ENCODE peak calls at places on chromosomes 1 and 21, in ten cellular contexts. K, M, H, N, Z, Y, X, R, C and G are unnamed samples. For H3K36me3, the result is how much of the 10 kb centered on the place peaks cover.

GRCh38 chr1:154992721-154993571 is 440 bp upstream of the LENEP start:
- DNase-seq in K (no peak), M (no peak), H (no peak), N (peak), Z (no peak), Y (peak), X (no peak), R (no peak), C (no peak), G (no peak)

GRCh38 chr21:35375115-35375514 is 326.0 kb upstream of the RUNX1 start:
- DNase-seq in K (no peak), M (no peak), H (no peak), N (peak), Z (no peak), Y (no peak), X (no peak), R (no peak), C (no peak), G (no peak)

GRCh38 chr1:241776911-241777310 is 71.1 kb upstream of the EXO1 start:
- DNase-seq in K (no peak), M (no peak), H (peak), N (no peak), Z (no peak), Y (no peak), X (no peak), R (no peak), C (no peak), G (no peak)

GRCh38 chr1:184930232-184930631 is 44.1 kb downstream of the NIBAN1 start:
- DNase-seq in K (no peak), M (no peak), H (no peak), N (no peak), Z (no peak), Y (no peak), X (no peak), R (no peak), C (no peak), G (no peak)

GRCh38 chr1:32702599-32703478 is at the start of gene SYNC:
- DNase-seq in K (peak), M (no peak), H (no peak), N (peak), Z (peak), Y (peak), X (no peak), R (peak), C (no peak), G (no peak)

GRCh38 chr1:203507227-203507626 is 13.3 kb downstream of the OPTC start:
- DNase-seq in K (no peak), M (no peak), H (no peak), N (peak), Z (no peak), Y (no peak), X (no peak), R (peak), C (no peak), G (no peak)

GRCh38 chr1:203744008-203744972 is 20.7 kb upstream of the LAX1 start:
- DNase-seq in K (no peak), M (no peak), H (peak), N (peak), Z (peak), Y (no peak), X (no peak), R (peak), C (no peak), G (peak)

GRCh38 chr1:91555821-91556531 is 55.3 kb downstream of the CDC7 start:
- DNase-seq in K (no peak), M (no peak), H (no peak), N (peak), Z (no peak), Y (no peak), X (no peak), R (no peak), C (peak), G (no peak)

DNA sequence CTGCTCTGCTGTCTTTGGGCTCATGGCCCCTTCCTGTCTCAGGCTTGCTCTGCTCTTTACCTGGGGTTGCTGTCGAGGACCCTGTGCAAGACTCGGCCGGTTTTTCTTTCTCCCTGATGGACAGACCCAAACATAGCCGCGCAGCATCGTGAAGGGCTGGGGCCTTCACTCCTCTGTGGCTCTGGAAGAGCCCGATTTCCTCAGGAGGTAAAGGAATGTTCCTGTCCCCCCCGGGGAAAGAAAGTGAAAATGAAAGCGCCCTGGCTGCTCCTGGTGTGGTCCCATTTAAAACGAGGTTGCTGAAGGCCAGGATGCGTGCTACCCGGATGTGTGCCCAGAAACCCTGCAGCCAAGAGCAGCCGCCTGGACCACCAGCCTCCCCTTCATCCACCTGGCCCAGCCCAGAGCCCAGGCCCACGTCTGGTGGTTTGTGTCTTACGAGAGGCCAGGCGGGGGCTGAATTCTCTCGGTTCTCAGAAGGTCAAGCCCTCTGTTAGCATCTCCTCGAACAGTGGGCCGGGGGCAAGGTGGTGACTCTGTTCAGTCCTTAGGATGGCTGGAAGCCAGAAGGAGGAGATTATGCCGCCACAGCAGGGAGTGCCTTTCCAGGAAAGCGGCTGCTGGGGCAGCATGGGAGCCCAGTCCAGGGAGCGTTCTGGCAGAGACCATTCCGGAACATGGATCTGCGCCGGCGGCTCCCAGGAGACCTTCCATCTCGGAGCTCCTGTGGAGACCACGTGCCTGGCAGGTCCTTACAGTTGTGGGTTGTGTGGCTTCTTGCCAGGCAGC is 1.2 kb downstream of the GUK1 start:
- DNase-seq in K (peak), M (no peak), H (no peak), N (peak), Z (peak), Y (no peak), X (no peak), R (peak), C (no peak), G (no peak)
- H3K36me3 ChIP-seq in K (under half), M (under half), H (under half), N (under half), Z (under half), Y (under half), X (under half), R (under half), C (under half), G (under half)

GRCh38 chr1:9606458-9606857 is 17.7 kb downstream of the TMEM201 start:
- DNase-seq in K (peak), M (no peak), H (no peak), N (no peak), Z (no peak), Y (no peak), X (no peak), R (no peak), C (no peak), G (no peak)
- H3K36me3 ChIP-seq in K (under half), M (under half), H (under half), N (under half), Z (under half), Y (under half), X (under half), R (under half), C (under half), G (under half)

GRCh38 chr1:39294531-39294930 is 90.0 kb downstream of the MACF1 start:
- DNase-seq in K (no peak), M (no peak), H (no peak), N (peak), Z (no peak), Y (no peak), X (no peak), R (no peak), C (no peak), G (no peak)
- H3K36me3 ChIP-seq in K (under half), M (under half), H (under half), N (under half), Z (under half), Y (under half), X (under half), R (half or more), C (half or more), G (under half)

GRCh38 chr1:235127203-235127602 is 1.4 kb downstream of the TOMM20 start:
- DNase-seq in K (no peak), M (no peak), H (no peak), N (no peak), Z (no peak), Y (no peak), X (no peak), R (no peak), C (no peak), G (no peak)

GRCh38 chr1:235129774-235130570 is 1.3 kb upstream of the TOMM20 start:
- DNase-seq in K (no peak), M (no peak), H (no peak), N (no peak), Z (no peak), Y (peak), X (no peak), R (no peak), C (no peak), G (no peak)

GRCh38 chr1:235130766-235131270 is 2.2 kb upstream of the TOMM20 start:
- DNase-seq in K (no peak), M (no peak), H (no peak), N (no peak), Z (no peak), Y (no peak), X (no peak), R (no peak), C (no peak), G (no peak)

GRCh38 chr1:235128453-235129328 is at the start of gene TOMM20:
- DNase-seq in K (peak), M (peak), H (peak), N (peak), Z (peak), Y (peak), X (peak), R (peak), C (peak), G (peak)

DNA sequence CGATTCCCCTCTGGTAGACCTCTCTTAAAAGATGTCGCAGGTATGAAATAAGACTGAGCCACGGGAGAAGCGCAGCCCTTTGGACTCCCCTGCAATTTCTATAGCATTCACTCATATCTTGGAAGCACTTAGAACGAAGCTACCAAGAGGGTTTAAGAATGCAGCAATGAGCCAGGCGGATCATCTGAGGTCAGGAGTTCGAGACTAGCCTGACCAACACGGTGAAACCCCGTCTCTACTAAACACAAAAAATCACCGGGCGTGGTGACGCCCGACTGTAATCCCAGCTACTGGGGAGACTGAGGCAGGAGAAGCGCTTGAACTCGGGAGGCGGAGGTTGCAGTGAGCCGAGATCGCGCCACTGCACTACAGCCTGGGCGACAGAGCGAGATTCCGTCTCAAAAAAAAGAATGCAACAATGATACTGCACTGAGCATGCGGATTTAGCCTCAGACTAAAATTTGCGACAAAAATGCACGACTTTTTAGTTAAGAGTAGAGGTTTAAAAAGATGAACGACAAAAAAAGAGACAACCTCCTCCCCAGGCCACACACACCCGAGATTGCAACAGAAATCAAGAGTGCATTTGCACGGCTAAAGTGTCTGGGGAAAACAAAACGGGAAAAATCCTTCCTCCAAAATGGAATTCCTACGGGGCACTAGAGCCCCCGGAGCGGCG is 724 bp downstream of the TOMM20 start:
- DNase-seq in K (no peak), M (no peak), H (no peak), N (no peak), Z (no peak), Y (peak), X (no peak), R (no peak), C (no peak), G (no peak)
- H3K36me3 ChIP-seq in K (under half), M (under half), H (half or more), N (under half), Z (under half), Y (under half), X (under half), R (under half), C (under half), G (under half)

GRCh38 chr1:93585059-93585966 is 96.3 kb downstream of the BCAR3 start:
- DNase-seq in K (peak), M (no peak), H (no peak), N (no peak), Z (peak), Y (peak), X (no peak), R (peak), C (no peak), G (peak)
- H3K36me3 ChIP-seq in K (under half), M (half or more), H (under half), N (half or more), Z (under half), Y (under half), X (under half), R (half or more), C (under half), G (under half)

DNA sequence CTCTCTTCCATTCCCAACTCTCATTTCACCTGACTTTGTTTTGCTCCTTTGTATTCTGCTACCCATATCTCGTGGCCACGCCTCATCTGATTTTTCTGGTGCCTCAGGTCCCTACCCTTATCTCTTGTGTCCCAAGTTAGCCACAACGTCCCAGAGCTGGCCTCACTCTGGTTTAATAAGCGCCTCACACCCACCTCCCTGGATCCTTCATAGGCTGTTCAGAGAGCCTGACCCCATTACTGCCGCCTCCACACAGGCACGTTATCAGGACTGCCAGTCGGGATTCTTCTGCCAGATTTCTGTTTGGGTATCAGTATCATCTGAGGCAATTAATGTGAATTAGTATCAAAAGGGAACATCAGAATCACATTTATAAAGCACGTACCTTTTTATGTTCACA is 34.7 kb upstream of the TMEM125 start:
- DNase-seq in K (no peak), M (no peak), H (no peak), N (no peak), Z (no peak), Y (no peak), X (no peak), R (no peak), C (no peak), G (no peak)
- H3K36me3 ChIP-seq in K (under half), M (under half), H (under half), N (under half), Z (under half), Y (under half), X (under half), R (under half), C (under half), G (under half)

DNA sequence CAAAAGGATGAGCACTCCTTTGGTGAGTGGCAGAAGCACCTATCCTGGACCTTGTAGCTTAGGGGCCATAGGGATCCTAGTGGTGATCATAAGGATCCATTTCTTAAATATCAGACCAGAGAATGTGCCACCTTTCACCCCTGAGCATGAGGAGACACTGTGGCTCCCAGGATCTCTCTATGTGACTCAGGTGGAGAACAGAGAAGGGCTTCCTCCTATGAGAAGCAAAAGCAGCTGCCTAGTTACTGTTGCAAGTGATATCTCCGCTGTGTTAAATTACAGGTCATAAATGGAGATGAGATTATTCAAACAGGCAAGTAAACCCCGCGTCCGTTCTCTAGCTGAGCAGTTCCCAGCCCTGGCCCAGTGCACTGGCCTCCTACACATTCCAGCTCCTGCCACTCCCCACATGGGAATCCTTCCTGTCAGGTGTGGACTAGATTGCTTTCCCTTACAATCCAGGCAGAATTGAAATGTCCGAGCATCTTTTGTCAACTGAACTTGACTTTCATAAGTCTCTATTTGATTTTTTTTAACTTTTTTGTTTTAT is 26.3 kb downstream of the CLEC20A start:
- DNase-seq in K (peak), M (no peak), H (no peak), N (no peak), Z (no peak), Y (peak), X (no peak), R (no peak), C (no peak), G (no peak)
- H3K36me3 ChIP-seq in K (under half), M (under half), H (under half), N (under half), Z (under half), Y (under half), X (under half), R (half or more), C (under half), G (under half)

DNA sequence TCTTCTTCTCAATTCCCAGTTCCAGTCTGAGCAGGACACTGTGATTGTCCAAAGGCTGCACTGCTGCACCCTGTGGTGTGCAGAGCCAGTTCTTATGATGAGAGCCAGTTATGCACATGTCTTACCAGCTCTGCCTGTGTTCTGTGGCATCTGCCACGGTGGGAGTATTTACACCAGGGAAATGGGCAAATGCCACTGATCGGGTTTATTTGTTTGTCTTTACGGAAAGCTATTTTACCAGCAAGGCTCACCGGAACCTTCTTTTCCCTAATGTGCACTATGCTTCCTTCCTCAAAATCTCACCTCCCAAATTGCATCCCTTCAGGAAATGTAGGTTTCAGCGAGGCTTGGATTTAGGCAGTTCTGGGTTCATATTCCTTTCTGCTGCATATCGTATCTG is 49.0 kb downstream of the EVA1C start:
- DNase-seq in K (no peak), M (no peak), H (no peak), N (no peak), Z (no peak), Y (no peak), X (no peak), R (no peak), C (no peak), G (no peak)
- H3K36me3 ChIP-seq in K (under half), M (under half), H (under half), N (under half), Z (under half), Y (under half), X (under half), R (half or more), C (under half), G (under half)

GRCh38 chr1:173865468-173866164 is 2.2 kb downstream of the GAS5 start:
- DNase-seq in K (no peak), M (no peak), H (no peak), N (no peak), Z (no peak), Y (no peak), X (no peak), R (no peak), C (no peak), G (no peak)
- H3K36me3 ChIP-seq in K (under half), M (under half), H (half or more), N (under half), Z (under half), Y (under half), X (under half), R (half or more), C (under half), G (under half)

GRCh38 chr1:15944308-15945010 is 31.4 kb downstream of the ZBTB17 start:
- DNase-seq in K (no peak), M (no peak), H (no peak), N (no peak), Z (no peak), Y (no peak), X (no peak), R (no peak), C (no peak), G (no peak)

GRCh38 chr1:15941044-15941840 is 34.7 kb downstream of the ZBTB17 start:
- DNase-seq in K (no peak), M (no peak), H (no peak), N (no peak), Z (no peak), Y (no peak), X (no peak), R (no peak), C (no peak), G (no peak)

GRCh38 chr1:15943515-15944307 is 32.2 kb downstream of the ZBTB17 start:
- DNase-seq in K (no peak), M (no peak), H (no peak), N (no peak), Z (no peak), Y (no peak), X (no peak), R (no peak), C (no peak), G (no peak)

GRCh38 chr1:15941899-15942660 is 33.8 kb downstream of the ZBTB17 start:
- DNase-seq in K (no peak), M (no peak), H (no peak), N (no peak), Z (no peak), Y (no peak), X (no peak), R (no peak), C (no peak), G (no peak)

GRCh38 chr1:15942661-15943514 is 33.0 kb downstream of the ZBTB17 start:
- DNase-seq in K (no peak), M (no peak), H (no peak), N (no peak), Z (no peak), Y (no peak), X (no peak), R (no peak), C (no peak), G (no peak)
- H3K36me3 ChIP-seq in K (under half), M (under half), H (half or more), N (half or more), Z (under half), Y (under half), X (under half), R (half or more), C (under half), G (under half)